ENCODE peak calls at places on chromosomes 11 and 22, in eight cellular contexts. I is naive thymus-derived CD8-positive, alpha-beta T cell; H is EL; U is H4; P is stimulated activated CD8-positive, alpha-beta memory T cell treated with anti-CD3 and anti-CD28 coated beads, Interleukin-7, amount 100 ng/mL, for 48 hours; D is T-helper 2 cell treated with Interferon-gamma antibody and Interleukin-4, amounts not matched to agents 5 μg/mL and 100 μg/mL, for 36 hours; Y is activated CD4-positive, alpha-beta T cell treated with anti-CD3 and anti-CD28 coated beads, Interleukin-2, amount 10 ng/mL, durations not matched to agents 7 days and 5 days; K is epithelial cell of esophagus. W is an unnamed sample.

GRCh38 chr11:58917159-58917765 is 22.0 kb upstream of the GLYATL1 start:
- DNase-seq in I (no peak), H (no peak), U (no peak), P (no peak), D (no peak), Y (no peak), K (no peak), W (no peak)

GRCh38 chr11:65316979-65317786 is 2.5 kb downstream of the CDC42EP2 start:
- DNase-seq in I (no peak), H (peak; percentile 79), U (no peak), P (no peak), D (no peak), Y (no peak), K (peak; percentile 86), W (no peak)

GRCh38 chr22:28773461-28773867 is 969 bp downstream of the CCDC117 start:
- DNase-seq in I (no peak), H (no peak), U (no peak), P (no peak), D (peak; percentile 27), Y (no peak), K (peak; percentile 18), W (no peak)

GRCh38 chr22:36999463-36999862 is 19.8 kb downstream of the TST start:
- DNase-seq in I (no peak), H (no peak), U (no peak), P (no peak), D (no peak), Y (no peak), K (peak; percentile 21), W (no peak)

GRCh38 chr11:17786824-17787525 is 52.4 kb downstream of the KCNC1 start:
- DNase-seq in I (no peak), H (peak; percentile 84), U (peak; percentile 46), P (no peak), D (no peak), Y (no peak), K (peak; percentile 96), W (no peak)

GRCh38 chr11:83008581-83008923 is 63.1 kb downstream of the RAB30 start:
- DNase-seq in I (no peak), H (peak; percentile 78), U (no peak), P (no peak), D (no peak), Y (no peak), K (peak; percentile 56), W (no peak)

GRCh38 chr11:37504925-37505324 is 906.9 kb upstream of the RAG2 start:
- DNase-seq in I (no peak), H (peak; percentile 98), U (no peak), P (no peak), D (no peak), Y (no peak), K (peak; percentile 95), W (peak; percentile 15)

GRCh38 chr11:3091846-3092602 is 34.8 kb upstream of the CARS1 start:
- DNase-seq in I (peak; percentile 67), H (peak; percentile 58), U (peak; percentile 70), P (peak; percentile 39), D (peak; percentile 63), Y (peak; percentile 76), K (peak; percentile 86), W (peak; percentile 75)

GRCh38 chr11:2954263-2954662 is 25.0 kb upstream of the PHLDA2 start:
- DNase-seq in I (no peak), H (no peak), U (no peak), P (no peak), D (no peak), Y (no peak), K (peak; percentile 50), W (no peak)

GRCh38 chr11:47572715-47573255 is 6.0 kb downstream of the KBTBD4 start:
- DNase-seq in I (no peak), H (no peak), U (no peak), P (no peak), D (no peak), Y (no peak), K (no peak), W (no peak)

GRCh38 chr22:22401381-22401780 is 107.2 kb downstream of the ZNF280B start:
- DNase-seq in I (no peak), H (no peak), U (no peak), P (no peak), D (no peak), Y (no peak), K (no peak), W (peak; percentile 15)

GRCh38 chr11:20355221-20356219 is 8.0 kb upstream of the HTATIP2 start:
- DNase-seq in I (peak; percentile 23), H (peak; percentile 47), U (peak; percentile 70), P (no peak), D (no peak), Y (peak; percentile 57), K (peak; percentile 56), W (no peak)